ENCODE peak calls at places on chromosomes 1 and 21, in nine cellular contexts. A, O, L, K, Q, J, Z, G and R are unnamed samples.

GRCh38 chr1:213425631-213426030 is 374.6 kb downstream of the RPS6KC1 start:
- DNase-seq in A (no peak), O (no peak), L (no peak), K (no peak), Q (no peak), J (no peak), Z (no peak), G (no peak), R (no peak)

GRCh38 chr1:79791488-79792211 is 785.1 kb upstream of the ADGRL4 start:
- DNase-seq in A (no peak), O (no peak), L (no peak), K (no peak), Q (no peak), J (no peak), Z (no peak), G (no peak), R (peak; percentile 54)

GRCh38 chr1:6419803-6420593 is at the start of gene HES2:
- DNase-seq in A (peak; percentile 72), O (no peak), L (no peak), K (peak; percentile 67), Q (no peak), J (peak; percentile 48), Z (no peak), G (no peak), R (no peak)

GRCh38 chr1:204503122-204503912 is 8.7 kb upstream of the PIK3C2B start:
- DNase-seq in A (peak; percentile 56), O (no peak), L (peak; percentile 70), K (no peak), Q (peak; percentile 69), J (peak; percentile 72), Z (peak; percentile 43), G (no peak), R (peak; percentile 71)

GRCh38 chr1:48677306-48678287 is 99.1 kb downstream of the BEND5 start:
- DNase-seq in A (peak; percentile 49), O (peak; percentile 82), L (peak; percentile 34), K (peak; percentile 88), Q (peak; percentile 37), J (peak; percentile 88), Z (peak; percentile 41), G (peak; percentile 64), R (peak; percentile 69)

GRCh38 chr1:12132078-12132477 is 34.7 kb upstream of the TNFRSF1B start:
- DNase-seq in A (peak; percentile 96), O (no peak), L (no peak), K (no peak), Q (no peak), J (peak; percentile 93), Z (peak; percentile 98), G (peak; percentile 85), R (no peak)

GRCh38 chr1:32703479-32704291 is 1.1 kb upstream of the SYNC start:
- DNase-seq in A (peak; percentile 59), O (no peak), L (peak; percentile 39), K (no peak), Q (no peak), J (peak; percentile 94), Z (peak; percentile 28), G (no peak), R (peak; percentile 95)

GRCh38 chr21:42233067-42233981 is 14.4 kb downstream of the ABCG1 start:
- DNase-seq in A (no peak), O (peak; percentile 84), L (peak; percentile 75), K (no peak), Q (no peak), J (peak; percentile 47), Z (peak; percentile 88), G (peak; percentile 90), R (peak; percentile 68)

DNA sequence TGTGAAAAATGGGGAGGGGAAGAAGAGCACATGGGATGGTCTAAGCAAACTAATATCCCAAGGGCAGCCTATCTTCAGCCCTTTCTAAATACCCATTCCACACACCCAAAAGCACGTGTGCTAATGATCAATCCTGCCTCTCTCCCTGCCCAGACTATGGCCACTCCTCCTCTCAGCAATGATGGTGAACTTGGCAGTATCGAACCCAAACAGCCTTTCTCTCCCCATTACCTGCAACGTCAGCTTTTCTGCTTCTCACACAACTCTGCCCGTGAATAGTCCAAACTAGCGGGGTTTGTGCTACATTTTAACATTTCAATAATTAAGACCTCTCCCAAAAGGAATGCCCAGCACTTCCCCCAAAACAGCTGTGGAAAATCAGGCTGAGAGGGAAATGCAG is 41.6 kb downstream of the SSBP3 start:
- DNase-seq in A (no peak), O (no peak), L (no peak), K (no peak), Q (no peak), J (no peak), Z (no peak), G (no peak), R (no peak)
- H3K4me1 ChIP-seq in A (peaks cover 12% of the 10 kb centered on the region), O (peaks cover 22% of the 10 kb centered on the region), L (peaks cover 4% of the 10 kb centered on the region), K (no peaks in the 10 kb centered on the region), Q (no peaks in the 10 kb centered on the region), J (peaks cover 11% of the 10 kb centered on the region), Z (no peaks in the 10 kb centered on the region), G (peaks cover 29% of the 10 kb centered on the region), R (peaks cover 24% of the 10 kb centered on the region)

GRCh38 chr21:34076835-34077234 is 3.5 kb downstream of the MRPS6 start:
- DNase-seq in A (no peak), O (no peak), L (no peak), K (no peak), Q (no peak), J (no peak), Z (no peak), G (no peak), R (no peak)

GRCh38 chr21:34073749-34074282 is 438 bp downstream of the MRPS6 start:
- DNase-seq in A (no peak), O (peak; percentile 61), L (no peak), K (peak; percentile 79), Q (no peak), J (peak; percentile 68), Z (no peak), G (no peak), R (peak; percentile 56)

GRCh38 chr21:34075760-34076159 is 2.4 kb downstream of the MRPS6 start:
- DNase-seq in A (no peak), O (no peak), L (no peak), K (no peak), Q (no peak), J (peak; percentile 49), Z (no peak), G (no peak), R (no peak)

GRCh38 chr21:34074283-34075098 is 1.1 kb downstream of the MRPS6 start:
- DNase-seq in A (peak; percentile 38), O (no peak), L (no peak), K (no peak), Q (no peak), J (peak; percentile 52), Z (peak; percentile 32), G (no peak), R (peak; percentile 34)

GRCh38 chr21:34075099-34075425 is 1.7 kb downstream of the MRPS6 start:
- DNase-seq in A (no peak), O (no peak), L (no peak), K (no peak), Q (no peak), J (no peak), Z (no peak), G (no peak), R (no peak)
- H3K4me3 ChIP-seq in A (peak overlapping the region; percentile 88), O (peak overlapping the region; percentile 73), L (peak overlapping the region; percentile 58), K (peak overlapping the region; percentile 49), Q (no peak overlapping the region), J (peak overlapping the region; percentile 77), Z (no peak overlapping the region), G (peak overlapping the region; percentile 83), R (peak overlapping the region; percentile 77)

GRCh38 chr1:117611894-117612481 is 6.1 kb downstream of the TENT5C start:
- DNase-seq in A (no peak), O (no peak), L (no peak), K (no peak), Q (no peak), J (no peak), Z (no peak), G (no peak), R (no peak)

GRCh38 chr1:117613969-117614865 is 8.4 kb downstream of the TENT5C start:
- DNase-seq in A (no peak), O (no peak), L (no peak), K (no peak), Q (no peak), J (no peak), Z (no peak), G (no peak), R (peak; percentile 24)

GRCh38 chr1:117613249-117613968 is 7.6 kb downstream of the TENT5C start:
- DNase-seq in A (no peak), O (no peak), L (no peak), K (no peak), Q (no peak), J (no peak), Z (no peak), G (no peak), R (peak; percentile 50)

GRCh38 chr1:117611121-117611601 is 5.3 kb downstream of the TENT5C start:
- DNase-seq in A (no peak), O (no peak), L (no peak), K (no peak), Q (no peak), J (no peak), Z (no peak), G (no peak), R (peak; percentile 36)

DNA sequence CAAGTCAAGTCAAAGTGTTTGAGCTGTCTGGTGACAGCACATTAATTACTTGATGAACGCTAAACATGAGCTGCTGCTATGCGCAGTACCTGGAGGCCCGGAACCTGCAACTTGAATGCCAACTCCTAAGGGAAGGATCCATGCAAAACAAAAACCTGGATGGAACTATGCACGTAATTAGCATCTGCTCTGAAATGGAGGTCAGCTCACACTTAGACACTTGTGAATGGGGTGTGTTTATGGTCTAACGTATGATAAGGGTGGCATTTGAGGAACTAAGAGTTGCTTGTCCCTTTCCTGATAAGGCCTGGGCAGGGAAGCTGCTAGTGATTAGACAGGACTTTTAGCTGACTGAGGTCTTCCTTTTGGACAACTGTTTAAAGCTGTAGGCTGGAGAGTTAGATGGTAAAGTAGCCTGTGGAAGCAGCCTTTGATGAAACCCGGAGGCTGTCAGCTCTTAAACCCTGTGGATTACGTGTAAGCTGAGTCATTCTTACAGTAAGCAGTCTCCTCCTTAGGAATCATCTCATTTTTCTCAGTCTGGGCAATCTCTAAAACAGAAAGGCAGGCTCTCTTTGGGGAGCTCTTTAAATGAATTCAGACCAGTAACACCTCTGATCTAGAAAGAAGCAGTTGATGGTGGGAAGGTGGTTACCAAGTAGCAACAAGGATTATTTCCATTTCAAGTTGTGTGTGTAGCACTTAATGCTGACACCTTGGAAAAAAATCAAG is 6.8 kb downstream of the TENT5C start:
- DNase-seq in A (peak; percentile 45), O (no peak), L (no peak), K (no peak), Q (peak; percentile 36), J (peak; percentile 93), Z (peak; percentile 49), G (no peak), R (peak; percentile 85)
- H3K27ac ChIP-seq in A (no peak overlapping the region), O (no peak overlapping the region), L (no peak overlapping the region), K (peak overlapping the region; percentile 89), Q (no peak overlapping the region), J (peak overlapping the region; percentile 64), Z (no peak overlapping the region), G (peak overlapping the region; percentile 86), R (no peak overlapping the region)

DNA sequence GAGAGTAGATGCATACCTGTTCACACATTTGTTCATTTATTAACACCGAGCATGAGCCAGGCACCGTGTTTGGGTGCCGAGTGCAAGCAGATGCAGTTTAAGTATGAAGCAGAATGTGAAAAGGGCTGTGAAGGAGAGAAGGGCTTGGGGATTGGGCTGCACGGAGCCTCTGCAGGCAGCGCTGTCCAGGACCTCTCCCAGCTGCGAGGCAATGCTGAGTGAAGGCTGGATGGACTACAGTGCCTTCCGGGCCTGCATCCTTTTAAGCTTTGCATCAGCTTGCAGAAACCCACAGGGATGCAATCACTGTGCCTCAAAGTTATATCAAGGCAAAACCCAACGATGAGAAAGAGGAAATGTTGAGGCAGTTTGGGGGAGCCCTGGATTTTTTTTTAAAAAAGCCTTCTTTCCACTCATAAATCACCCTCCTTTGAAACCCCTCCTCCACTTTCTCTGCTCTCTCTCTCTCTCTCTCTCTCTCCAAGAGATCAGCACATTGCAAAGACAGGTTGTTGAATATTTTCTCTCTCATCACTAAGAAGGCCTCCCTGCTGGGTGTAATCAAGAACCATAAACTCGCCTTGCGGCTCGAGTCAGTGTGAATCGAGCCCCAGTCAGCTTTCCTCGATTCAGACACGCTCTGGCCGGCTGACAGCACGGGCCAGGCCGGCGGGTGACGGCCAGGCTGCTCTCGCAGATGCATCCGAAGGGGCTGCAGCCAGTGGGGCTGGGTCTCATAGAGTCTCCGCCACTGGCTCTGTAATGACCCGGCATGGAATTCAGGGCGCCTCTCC is 89.2 kb upstream of the POU3F1 start:
- DNase-seq in A (no peak), O (no peak), L (no peak), K (no peak), Q (no peak), J (peak; percentile 26), Z (no peak), G (no peak), R (no peak)
- H3K4me1 ChIP-seq in A (peaks cover 27% of the 10 kb centered on the region), O (peaks cover 23% of the 10 kb centered on the region), L (no peaks in the 10 kb centered on the region), K (no peaks in the 10 kb centered on the region), Q (peaks cover 8% of the 10 kb centered on the region), J (peaks cover 11% of the 10 kb centered on the region), Z (peaks cover 4% of the 10 kb centered on the region), G (peaks cover 21% of the 10 kb centered on the region), R (no peaks in the 10 kb centered on the region)